ENCODE peak calls at places on chromosomes 12 and 14, in seven cellular contexts. Y is NCI-H1092 treated with DMSO at 0.1 percent for 48 hours; D is stimulated activated CD4-positive, alpha-beta T cell treated with anti-CD3 and anti-CD28 coated beads, Interleukin-2, amount 100 ng/mL, for 24 hours; U is adrenal gland; F is GM04504; W is Calu3; N is foreskin fibroblast. V is an unnamed sample.

GRCh38 chr12:115922952-115923564 is 354.4 kb downstream of the MED13L start:
- DNase-seq in U (no peak), F (no peak), D (no peak), W (no peak), N (no peak), Y (no peak), V (no peak)

GRCh38 chr12:1044697-1045096 is 53.7 kb downstream of the ERC1 start:
- DNase-seq in F (peak; percentile 17), W (no peak), Y (no peak), U (no peak), D (no peak), N (no peak), V (no peak)

GRCh38 chr12:1007994-1008393 is 17.0 kb downstream of the ERC1 start:
- DNase-seq in W (no peak), D (no peak), Y (no peak), U (no peak), N (no peak), F (no peak), V (no peak)

GRCh38 chr14:104359301-104359968 is 220.1 kb upstream of the C14orf180 start:
- DNase-seq in N (no peak), F (no peak), U (no peak), W (no peak), D (no peak), Y (no peak), V (no peak)

GRCh38 chr12:13268606-13269005 is 72.1 kb downstream of the EMP1 start:
- DNase-seq in Y (no peak), W (no peak), F (no peak), D (no peak), N (no peak), U (no peak), V (no peak)

GRCh38 chr14:61839452-61839851 is 77.2 kb downstream of the SNAPC1 start:
- DNase-seq in F (peak; percentile 29), Y (no peak), N (peak; percentile 18), D (no peak), W (no peak), U (no peak), V (no peak)

GRCh38 chr12:52120951-52121847 is 41.7 kb downstream of the SMIM41 start:
- DNase-seq in W (no peak), U (no peak), D (no peak), Y (no peak), F (no peak), N (no peak), V (no peak)

GRCh38 chr12:103589517-103589916 is 2.4 kb downstream of the STAB2 start:
- DNase-seq in D (no peak), F (no peak), U (no peak), W (no peak), N (no peak), Y (no peak), V (no peak)

GRCh38 chr12:114174326-114174725 is 208.2 kb upstream of the RBM19 start:
- DNase-seq in D (no peak), N (no peak), U (no peak), Y (no peak), F (no peak), W (no peak), V (no peak)

GRCh38 chr14:59931237-59931636 is 11.3 kb downstream of the LRRC9 start:
- DNase-seq in W (no peak), N (no peak), Y (no peak), U (no peak), D (no peak), F (no peak), V (no peak)

GRCh38 chr12:107329569-107330324 is 236.4 kb upstream of the CRY1 start:
- DNase-seq in N (no peak), F (no peak), U (no peak), Y (peak; percentile 10), D (no peak), W (no peak), V (no peak)

GRCh38 chr14:68548194-68549056 is 244.4 kb downstream of the ZFP36L1 start:
- DNase-seq in F (peak; percentile 99), Y (peak; percentile 73), W (no peak), U (peak; percentile 70), N (peak; percentile 99), D (no peak), V (peak; percentile 83)

GRCh38 chr12:118874698-118875548 is 106.4 kb upstream of the SRRM4 start:
- DNase-seq in N (no peak), U (no peak), Y (no peak), D (no peak), F (no peak), W (peak; percentile 25), V (no peak)

GRCh38 chr14:72701232-72701555 is 192.7 kb downstream of the DPF3 start:
- DNase-seq in D (no peak), Y (no peak), U (no peak), F (no peak), W (no peak), N (no peak), V (no peak)

GRCh38 chr14:51780006-51780692 is 80.3 kb upstream of the GNG2 start:
- DNase-seq in W (peak; percentile 67), N (peak; percentile 30), F (no peak), D (peak; percentile 80), U (peak; percentile 69), Y (peak; percentile 72), V (peak; percentile 79)

GRCh38 chr14:97840159-97840558 is 1043.0 kb downstream of the VRK1 start:
- DNase-seq in W (no peak), F (no peak), Y (no peak), N (no peak), D (no peak), U (no peak), V (no peak)

GRCh38 chr14:105999361-106000028 is 473.1 kb downstream of the TMEM121 start:
- DNase-seq in Y (no peak), N (no peak), F (no peak), D (peak; percentile 84), W (peak; percentile 37), U (no peak), V (peak; percentile 30)

GRCh38 chr12:63003223-63003819 is 68.4 kb upstream of the PPM1H start:
- DNase-seq in W (no peak), N (no peak), F (no peak), D (no peak), Y (no peak), U (no peak), V (no peak)